ENCODE peak calls at places on chromosome 14, in nine cellular contexts. One of them, this sample, is unnamed.

GRCh38 chr14:81536125-81536771 is 2.6 kb upstream of the SEL1L start:
- DNase-seq in SK-N-SH: no peak
- DNase-seq in hepatocyte: no peak
- DNase-seq in PC-3: no peak
- DNase-seq in HCT116: no peak
- DNase-seq in OCI-LY7: no peak
- DNase-seq in neural progenitor cell: no peak
- DNase-seq in GM23338: no peak
- DNase-seq in MM.1S: no peak
- DNase-seq in this sample: no peak

GRCh38 chr14:104931771-104932675 is 7.3 kb downstream of the PLD4 start:
- DNase-seq in SK-N-SH: no peak
- DNase-seq in hepatocyte: no peak
- DNase-seq in neural progenitor cell: peak
- DNase-seq in HCT116: no peak
- DNase-seq in OCI-LY7: no peak
- DNase-seq in PC-3: no peak
- DNase-seq in MM.1S: no peak
- DNase-seq in GM23338: peak
- DNase-seq in this sample: no peak

GRCh38 chr14:98170580-98170979 is 1101.4 kb downstream of the BCL11B start:
- DNase-seq in MM.1S: no peak
- DNase-seq in HCT116: no peak
- DNase-seq in PC-3: no peak
- DNase-seq in GM23338: no peak
- DNase-seq in neural progenitor cell: no peak
- DNase-seq in OCI-LY7: no peak
- DNase-seq in hepatocyte: no peak
- DNase-seq in SK-N-SH: no peak
- DNase-seq in this sample: no peak

GRCh38 chr14:68783408-68784297 is 9.2 kb downstream of the ZFP36L1 start:
- DNase-seq in MM.1S: no peak
- DNase-seq in neural progenitor cell: no peak
- DNase-seq in HCT116: no peak
- DNase-seq in OCI-LY7: no peak
- DNase-seq in GM23338: no peak
- DNase-seq in PC-3: peak
- DNase-seq in SK-N-SH: no peak
- DNase-seq in hepatocyte: peak
- DNase-seq in this sample: no peak

GRCh38 chr14:70317969-70318634 is 41.4 kb downstream of the COX16 start:
- DNase-seq in HCT116: peak
- DNase-seq in hepatocyte: peak
- DNase-seq in SK-N-SH: peak
- DNase-seq in OCI-LY7: peak
- DNase-seq in PC-3: peak
- DNase-seq in GM23338: peak
- DNase-seq in MM.1S: no peak
- DNase-seq in neural progenitor cell: peak
- DNase-seq in this sample: peak

GRCh38 chr14:99374964-99375363 is 103.0 kb upstream of the BCL11B start:
- DNase-seq in GM23338: no peak
- DNase-seq in OCI-LY7: no peak
- DNase-seq in MM.1S: no peak
- DNase-seq in SK-N-SH: peak
- DNase-seq in HCT116: no peak
- DNase-seq in PC-3: no peak
- DNase-seq in neural progenitor cell: no peak
- DNase-seq in hepatocyte: no peak
- DNase-seq in this sample: no peak

GRCh38 chr14:66804141-66804540 is 296.2 kb downstream of the GPHN start:
- DNase-seq in SK-N-SH: no peak
- DNase-seq in MM.1S: no peak
- DNase-seq in hepatocyte: no peak
- DNase-seq in GM23338: no peak
- DNase-seq in OCI-LY7: no peak
- DNase-seq in PC-3: no peak
- DNase-seq in HCT116: no peak
- DNase-seq in neural progenitor cell: no peak
- DNase-seq in this sample: no peak

GRCh38 chr14:76098916-76099675 is 52.6 kb upstream of the GPATCH2L start:
- DNase-seq in SK-N-SH: no peak
- DNase-seq in MM.1S: no peak
- DNase-seq in PC-3: no peak
- DNase-seq in OCI-LY7: no peak
- DNase-seq in HCT116: no peak
- DNase-seq in GM23338: no peak
- DNase-seq in neural progenitor cell: no peak
- DNase-seq in hepatocyte: no peak
- DNase-seq in this sample: no peak

GRCh38 chr14:73244541-73244940 is 7.2 kb downstream of the PAPLN start:
- DNase-seq in hepatocyte: no peak
- DNase-seq in HCT116: no peak
- DNase-seq in PC-3: no peak
- DNase-seq in neural progenitor cell: no peak
- DNase-seq in OCI-LY7: no peak
- DNase-seq in MM.1S: no peak
- DNase-seq in GM23338: no peak
- DNase-seq in SK-N-SH: peak
- DNase-seq in this sample: no peak

GRCh38 chr14:80215756-80216581 is 4.7 kb upstream of the DIO2 start:
- DNase-seq in neural progenitor cell: peak
- DNase-seq in PC-3: peak
- DNase-seq in MM.1S: no peak
- DNase-seq in GM23338: peak
- DNase-seq in HCT116: no peak
- DNase-seq in SK-N-SH: no peak
- DNase-seq in hepatocyte: peak
- DNase-seq in OCI-LY7: no peak
- DNase-seq in this sample: peak

GRCh38 chr14:103311171-103311997 is 22.7 kb upstream of the EIF5 start:
- DNase-seq in SK-N-SH: no peak
- DNase-seq in MM.1S: no peak
- DNase-seq in HCT116: no peak
- DNase-seq in neural progenitor cell: no peak
- DNase-seq in OCI-LY7: no peak
- DNase-seq in GM23338: no peak
- DNase-seq in hepatocyte: no peak
- DNase-seq in PC-3: no peak
- DNase-seq in this sample: no peak

GRCh38 chr14:53316504-53316903 is 163.4 kb upstream of the DDHD1 start:
- DNase-seq in PC-3: no peak
- DNase-seq in SK-N-SH: no peak
- DNase-seq in neural progenitor cell: no peak
- DNase-seq in HCT116: no peak
- DNase-seq in hepatocyte: no peak
- DNase-seq in GM23338: no peak
- DNase-seq in OCI-LY7: no peak
- DNase-seq in MM.1S: no peak
- DNase-seq in this sample: peak

GRCh38 chr14:68978550-68978911 is 571 bp downstream of the ACTN1 start:
- DNase-seq in OCI-LY7: no peak
- DNase-seq in neural progenitor cell: peak
- DNase-seq in MM.1S: no peak
- DNase-seq in PC-3: peak
- DNase-seq in GM23338: peak
- DNase-seq in hepatocyte: peak
- DNase-seq in HCT116: no peak
- DNase-seq in SK-N-SH: peak
- DNase-seq in this sample: peak

GRCh38 chr14:90301580-90302181 is 30.1 kb downstream of the NRDE2 start:
- DNase-seq in GM23338: peak
- DNase-seq in SK-N-SH: peak
- DNase-seq in neural progenitor cell: peak
- DNase-seq in MM.1S: no peak
- DNase-seq in hepatocyte: peak
- DNase-seq in HCT116: no peak
- DNase-seq in PC-3: peak
- DNase-seq in OCI-LY7: peak
- DNase-seq in this sample: peak

GRCh38 chr14:77043984-77044485 is 15.5 kb upstream of the IRF2BPL start:
- DNase-seq in hepatocyte: no peak
- DNase-seq in OCI-LY7: no peak
- DNase-seq in SK-N-SH: no peak
- DNase-seq in GM23338: no peak
- DNase-seq in HCT116: no peak
- DNase-seq in PC-3: no peak
- DNase-seq in MM.1S: no peak
- DNase-seq in neural progenitor cell: no peak
- DNase-seq in this sample: peak

DNA sequence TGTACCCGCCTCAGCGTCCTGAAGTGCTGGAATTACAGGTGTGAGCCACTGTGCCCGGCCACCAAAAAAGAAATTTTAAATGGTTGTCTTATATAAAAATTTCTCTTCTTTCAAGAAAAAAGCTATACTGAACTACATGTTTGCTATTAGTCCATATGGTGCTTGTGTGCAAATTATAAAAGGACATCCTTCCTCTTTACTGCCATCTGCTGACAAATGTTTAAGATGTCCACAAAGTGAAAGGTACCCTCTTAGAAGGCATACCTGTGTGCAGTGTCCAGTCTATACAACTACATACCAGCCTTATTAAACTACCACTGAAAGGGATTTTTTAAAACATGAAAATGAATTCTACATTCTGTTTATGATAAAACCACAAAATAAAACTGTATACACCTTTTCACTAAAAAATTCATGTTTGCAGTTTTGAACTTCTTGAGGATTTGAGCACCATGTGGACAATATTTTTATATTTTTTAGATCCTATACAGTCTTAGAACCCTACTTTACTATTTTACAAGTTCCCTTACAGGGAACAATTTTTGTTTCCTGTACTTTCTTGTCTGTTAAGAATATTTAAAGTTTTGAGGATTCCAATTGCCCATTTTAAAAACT is 32.8 kb upstream of the TOMM20L start:
- DNase-seq in hepatocyte: peak
- DNase-seq in PC-3: peak
- DNase-seq in GM23338: peak
- DNase-seq in neural progenitor cell: peak
- DNase-seq in OCI-LY7: peak
- DNase-seq in SK-N-SH: peak
- DNase-seq in HCT116: peak
- DNase-seq in MM.1S: peak
- DNase-seq in this sample: peak
- TF ChIP-seq EZH2phosphoT487 in hepatocyte: no peak
- TF ChIP-seq EZH2phosphoT487 in PC-3: no peak
- TF ChIP-seq EZH2phosphoT487 in GM23338: no peak
- TF ChIP-seq EZH2phosphoT487 in neural progenitor cell: no peak
- TF ChIP-seq EZH2phosphoT487 in OCI-LY7: no peak
- TF ChIP-seq EZH2phosphoT487 in SK-N-SH: no peak
- TF ChIP-seq EZH2phosphoT487 in HCT116: no peak
- TF ChIP-seq EZH2phosphoT487 in MM.1S: no peak
- TF ChIP-seq EZH2phosphoT487 in this sample: no peak

GRCh38 chr14:56808314-56809201 is 1.7 kb downstream of the OTX2 start:
- DNase-seq in hepatocyte: peak
- DNase-seq in PC-3: no peak
- DNase-seq in OCI-LY7: no peak
- DNase-seq in neural progenitor cell: peak
- DNase-seq in HCT116: no peak
- DNase-seq in GM23338: peak
- DNase-seq in SK-N-SH: no peak
- DNase-seq in MM.1S: no peak
- DNase-seq in this sample: no peak

GRCh38 chr14:56809262-56810215 is 740 bp downstream of the OTX2 start:
- DNase-seq in PC-3: no peak
- DNase-seq in MM.1S: no peak
- DNase-seq in OCI-LY7: no peak
- DNase-seq in neural progenitor cell: peak
- DNase-seq in SK-N-SH: no peak
- DNase-seq in GM23338: peak
- DNase-seq in HCT116: no peak
- DNase-seq in hepatocyte: no peak
- DNase-seq in this sample: no peak

GRCh38 chr14:56805992-56806737 is 4.1 kb downstream of the OTX2 start:
- DNase-seq in OCI-LY7: no peak
- DNase-seq in PC-3: no peak
- DNase-seq in SK-N-SH: no peak
- DNase-seq in hepatocyte: no peak
- DNase-seq in GM23338: peak
- DNase-seq in HCT116: no peak
- DNase-seq in MM.1S: no peak
- DNase-seq in neural progenitor cell: peak
- DNase-seq in this sample: no peak

GRCh38 chr14:56805201-56805991 is 4.9 kb downstream of the OTX2 start:
- DNase-seq in OCI-LY7: no peak
- DNase-seq in SK-N-SH: no peak
- DNase-seq in HCT116: no peak
- DNase-seq in MM.1S: no peak
- DNase-seq in hepatocyte: no peak
- DNase-seq in neural progenitor cell: peak
- DNase-seq in GM23338: peak
- DNase-seq in PC-3: no peak
- DNase-seq in this sample: no peak

DNA sequence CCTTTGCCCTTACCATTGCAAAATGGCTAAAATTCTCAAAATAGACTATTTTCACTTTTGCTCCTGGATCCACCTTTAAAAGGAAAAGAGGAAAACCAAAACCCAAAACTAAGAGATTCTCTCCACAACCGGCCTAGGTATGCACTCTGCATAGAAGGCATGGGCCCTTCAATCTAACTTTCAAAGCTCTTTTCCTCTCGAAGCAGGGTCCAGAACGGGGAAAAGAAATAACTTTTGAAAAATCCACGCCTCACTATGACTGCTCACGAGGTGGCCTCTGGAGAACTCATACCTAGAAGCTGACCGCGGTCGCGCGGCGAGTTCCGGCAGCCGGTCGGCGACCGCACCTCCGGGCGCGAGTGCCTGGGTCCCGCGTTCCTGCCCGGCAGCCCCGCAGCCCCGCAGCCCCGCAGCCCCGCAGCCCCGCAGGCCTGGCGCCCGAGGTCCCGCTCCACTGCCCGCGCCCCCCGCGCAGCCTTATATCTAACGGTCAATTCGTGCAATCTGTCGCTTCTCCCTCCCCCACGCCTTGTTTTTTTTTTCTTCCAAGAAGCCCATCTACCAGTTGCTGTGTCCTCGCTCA is 2.6 kb downstream of the OTX2 start:
- DNase-seq in HCT116: no peak
- DNase-seq in GM23338: peak
- DNase-seq in SK-N-SH: no peak
- DNase-seq in OCI-LY7: no peak
- DNase-seq in hepatocyte: no peak
- DNase-seq in neural progenitor cell: peak
- DNase-seq in PC-3: no peak
- DNase-seq in MM.1S: peak
- DNase-seq in this sample: no peak
- H3K4me3 ChIP-seq in HCT116: no peak
- H3K4me3 ChIP-seq in GM23338: peak
- H3K4me3 ChIP-seq in SK-N-SH: peak
- H3K4me3 ChIP-seq in OCI-LY7: no peak
- H3K4me3 ChIP-seq in hepatocyte: no peak
- H3K4me3 ChIP-seq in neural progenitor cell: peak
- H3K4me3 ChIP-seq in PC-3: no peak
- H3K4me3 ChIP-seq in MM.1S: peak
- H3K4me3 ChIP-seq in this sample: no peak

GRCh38 chr14:25122188-25122587 is 72.2 kb upstream of the STXBP6 start:
- DNase-seq in MM.1S: no peak
- DNase-seq in HCT116: no peak
- DNase-seq in hepatocyte: no peak
- DNase-seq in neural progenitor cell: no peak
- DNase-seq in SK-N-SH: no peak
- DNase-seq in OCI-LY7: no peak
- DNase-seq in PC-3: no peak
- DNase-seq in GM23338: no peak
- DNase-seq in this sample: peak
- TF ChIP-seq EZH2phosphoT487 in MM.1S: no peak
- TF ChIP-seq EZH2phosphoT487 in HCT116: no peak
- TF ChIP-seq EZH2phosphoT487 in hepatocyte: no peak
- TF ChIP-seq EZH2phosphoT487 in neural progenitor cell: no peak
- TF ChIP-seq EZH2phosphoT487 in SK-N-SH: no peak
- TF ChIP-seq EZH2phosphoT487 in OCI-LY7: no peak
- TF ChIP-seq EZH2phosphoT487 in PC-3: no peak
- TF ChIP-seq EZH2phosphoT487 in GM23338: no peak
- TF ChIP-seq EZH2phosphoT487 in this sample: no peak

GRCh38 chr14:95535226-95536021 is 574 bp downstream of the GLRX5 start:
- DNase-seq in GM23338: no peak
- DNase-seq in HCT116: no peak
- DNase-seq in hepatocyte: peak
- DNase-seq in PC-3: no peak
- DNase-seq in MM.1S: no peak
- DNase-seq in neural progenitor cell: peak
- DNase-seq in SK-N-SH: peak
- DNase-seq in OCI-LY7: peak
- DNase-seq in this sample: peak
- H3K4me3 ChIP-seq in GM23338: peak
- H3K4me3 ChIP-seq in HCT116: peak
- H3K4me3 ChIP-seq in hepatocyte: peak
- H3K4me3 ChIP-seq in PC-3: peak
- H3K4me3 ChIP-seq in MM.1S: peak
- H3K4me3 ChIP-seq in neural progenitor cell: peak
- H3K4me3 ChIP-seq in SK-N-SH: peak
- H3K4me3 ChIP-seq in OCI-LY7: peak
- H3K4me3 ChIP-seq in this sample: peak